ENCODE peak calls at places on chromosomes 3 and 15, in eight cellular contexts. E, A, C, D, T, M, W and G are unnamed samples.

GRCh38 chr3:77232557-77232956 is 192.7 kb downstream of the ROBO2 start:
- DNase-seq in W (no peak), C (no peak), T (no peak), E (no peak), D (no peak), M (no peak), A (no peak), G (no peak)

GRCh38 chr15:52031542-52031941 is 12.5 kb downstream of the MAPK6 start:
- DNase-seq in C (no peak), M (no peak), T (no peak), W (no peak), A (no peak), D (no peak), E (no peak), G (no peak)

GRCh38 chr3:58120075-58120812 is 90.5 kb downstream of the DNASE1L3 start:
- DNase-seq in C (no peak), E (no peak), D (no peak), T (peak), M (no peak), W (no peak), A (peak), G (peak)

GRCh38 chr3:150252462-150252861 is 155.6 kb upstream of the TSC22D2 start:
- DNase-seq in W (no peak), D (no peak), C (peak), E (no peak), M (no peak), A (no peak), T (no peak), G (peak)

GRCh38 chr3:57029924-57030323 is 30.5 kb upstream of the SPATA12 start:
- DNase-seq in W (no peak), E (no peak), D (no peak), A (no peak), C (no peak), T (peak), M (no peak), G (no peak)

GRCh38 chr15:37933685-37934084 is 755 bp upstream of the TMCO5A start:
- DNase-seq in T (no peak), C (peak), A (no peak), D (no peak), E (no peak), M (no peak), W (peak), G (peak)

GRCh38 chr15:27847775-27848710 is 251.1 kb downstream of the OCA2 start:
- DNase-seq in M (no peak), D (no peak), C (no peak), W (no peak), A (no peak), E (peak), T (no peak), G (no peak)

GRCh38 chr3:119013951-119014350 is 20.7 kb downstream of the IGSF11 start:
- DNase-seq in E (no peak), W (no peak), M (no peak), A (no peak), C (no peak), D (no peak), T (no peak), G (no peak)

GRCh38 chr15:40927497-40928346 is 1.4 kb upstream of the DLL4 start:
- DNase-seq in C (no peak), M (no peak), T (no peak), D (no peak), E (no peak), A (no peak), W (no peak), G (no peak)

GRCh38 chr15:69093614-69094013 is 66.8 kb upstream of the GLCE start:
- DNase-seq in W (no peak), M (no peak), D (no peak), C (no peak), E (no peak), A (no peak), T (no peak), G (no peak)

GRCh38 chr3:123656691-123657090 is 71.8 kb upstream of the HACD2 start:
- DNase-seq in C (no peak), A (no peak), W (no peak), D (no peak), M (no peak), T (no peak), E (no peak), G (no peak)

GRCh38 chr15:22811640-22812039 is 25.2 kb downstream of the NIPA1 start:
- DNase-seq in A (no peak), C (no peak), T (peak), M (peak), E (no peak), D (peak), W (no peak), G (peak)

GRCh38 chr15:65985387-65985786 is 116.1 kb downstream of the RAB11A start:
- DNase-seq in D (no peak), E (no peak), T (no peak), M (no peak), A (no peak), W (no peak), C (no peak), G (no peak)

GRCh38 chr3:24686764-24687163 is 192.1 kb upstream of the THRB start:
- DNase-seq in D (no peak), M (no peak), A (no peak), T (no peak), C (peak), W (no peak), E (no peak), G (peak)

GRCh38 chr3:101829878-101830277 is 19.4 kb upstream of the NFKBIZ start:
- DNase-seq in C (no peak), E (no peak), W (no peak), T (no peak), A (no peak), M (no peak), D (no peak), G (no peak)

GRCh38 chr3:101829066-101829830 is 20.1 kb upstream of the NFKBIZ start:
- DNase-seq in T (peak), D (no peak), A (peak), W (no peak), E (peak), C (peak), M (no peak), G (peak)

GRCh38 chr3:101825904-101826445 is 23.3 kb upstream of the NFKBIZ start:
- DNase-seq in W (no peak), T (no peak), E (no peak), D (no peak), M (no peak), C (peak), A (no peak), G (peak)

GRCh38 chr3:101828289-101828688 is 21.0 kb upstream of the NFKBIZ start:
- DNase-seq in T (no peak), M (no peak), W (no peak), D (no peak), A (no peak), C (no peak), E (no peak), G (no peak)

GRCh38 chr3:101827211-101828174 is 21.8 kb upstream of the NFKBIZ start:
- DNase-seq in T (peak), C (peak), W (no peak), D (no peak), E (peak), A (peak), M (no peak), G (peak)
- H3K4me3 ChIP-seq in T (peak), C (peak), W (peak), D (peak), E (peak), A (peak), M (peak), G (peak)

DNA sequence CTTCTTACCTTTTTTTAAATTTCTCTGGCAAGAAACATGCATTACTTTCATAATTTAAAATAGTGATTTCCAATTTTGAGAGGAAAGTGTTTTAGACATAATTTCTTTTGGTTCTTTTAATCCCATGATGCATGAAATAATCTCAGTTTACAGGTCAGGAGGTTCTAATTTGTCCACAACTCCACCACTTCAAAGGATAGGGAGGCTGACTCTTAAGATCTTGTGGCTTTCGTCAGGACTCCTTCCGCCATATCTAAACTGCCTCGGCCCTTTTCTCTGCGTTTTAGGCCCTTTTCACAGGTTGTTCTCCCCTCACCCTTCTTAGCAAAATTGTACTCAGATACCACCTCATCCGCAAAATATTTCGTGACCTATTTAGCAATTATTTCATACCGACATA is 8.0 kb downstream of the DYNC1LI1 start:
- DNase-seq in M (no peak), A (no peak), T (no peak), E (no peak), W (no peak), C (no peak), D (no peak), G (no peak)
- TF ChIP-seq CTCF in M (no peak), A (no peak), T (no peak), E (no peak), W (no peak), C (no peak), D (no peak), G (no peak)

GRCh38 chr3:39148116-39149058 is 5.0 kb downstream of the CSRNP1 start:
- DNase-seq in D (no peak), E (no peak), W (no peak), C (peak), M (no peak), A (peak), T (peak), G (peak)

GRCh38 chr3:39150803-39151631 is 2.4 kb downstream of the CSRNP1 start:
- DNase-seq in A (peak), D (no peak), C (peak), W (peak), M (peak), T (peak), E (peak), G (peak)

GRCh38 chr3:39150170-39150802 is 3.1 kb downstream of the CSRNP1 start:
- DNase-seq in C (no peak), W (no peak), D (no peak), A (no peak), T (no peak), E (no peak), M (no peak), G (no peak)

GRCh38 chr3:39149059-39149455 is 4.3 kb downstream of the CSRNP1 start:
- DNase-seq in D (no peak), W (no peak), C (no peak), E (no peak), A (no peak), M (no peak), T (no peak), G (no peak)

DNA sequence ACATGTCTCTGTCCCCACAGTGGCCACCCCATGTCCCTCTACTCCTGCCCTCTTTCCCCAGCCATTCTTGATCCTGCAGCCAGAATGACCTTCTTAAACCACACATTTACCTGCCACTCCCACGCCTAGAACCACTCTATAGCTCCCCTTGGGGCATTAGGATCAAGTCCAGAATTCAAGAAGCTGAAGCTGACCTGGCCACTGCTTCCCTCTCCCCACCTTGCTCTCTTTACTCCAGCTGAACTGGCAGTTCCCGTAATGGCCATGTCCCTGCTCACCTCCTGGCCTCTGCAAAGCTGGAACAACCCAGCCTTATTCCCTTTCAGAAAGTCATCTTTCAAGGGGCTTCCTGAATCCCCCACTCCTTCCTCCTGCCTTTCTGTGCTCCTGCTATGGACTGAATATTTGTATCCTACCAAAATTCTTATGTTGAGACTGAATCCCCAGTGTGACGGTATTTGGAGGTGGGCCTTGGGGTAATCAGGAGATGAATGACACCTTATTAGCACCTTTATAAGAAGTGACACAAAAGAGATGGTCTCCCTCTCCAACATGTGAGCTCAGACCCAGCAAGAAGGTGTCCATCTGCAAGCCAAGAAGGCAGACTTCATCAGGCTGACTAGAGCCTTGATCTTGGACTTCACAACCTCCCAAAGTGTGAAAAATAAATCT is 3.8 kb downstream of the CSRNP1 start:
- DNase-seq in A (no peak), C (no peak), E (no peak), D (no peak), T (no peak), M (no peak), W (no peak), G (no peak)
- H3K4me3 ChIP-seq in A (peak), C (no peak), E (peak), D (no peak), T (no peak), M (peak), W (no peak), G (no peak)

DNA sequence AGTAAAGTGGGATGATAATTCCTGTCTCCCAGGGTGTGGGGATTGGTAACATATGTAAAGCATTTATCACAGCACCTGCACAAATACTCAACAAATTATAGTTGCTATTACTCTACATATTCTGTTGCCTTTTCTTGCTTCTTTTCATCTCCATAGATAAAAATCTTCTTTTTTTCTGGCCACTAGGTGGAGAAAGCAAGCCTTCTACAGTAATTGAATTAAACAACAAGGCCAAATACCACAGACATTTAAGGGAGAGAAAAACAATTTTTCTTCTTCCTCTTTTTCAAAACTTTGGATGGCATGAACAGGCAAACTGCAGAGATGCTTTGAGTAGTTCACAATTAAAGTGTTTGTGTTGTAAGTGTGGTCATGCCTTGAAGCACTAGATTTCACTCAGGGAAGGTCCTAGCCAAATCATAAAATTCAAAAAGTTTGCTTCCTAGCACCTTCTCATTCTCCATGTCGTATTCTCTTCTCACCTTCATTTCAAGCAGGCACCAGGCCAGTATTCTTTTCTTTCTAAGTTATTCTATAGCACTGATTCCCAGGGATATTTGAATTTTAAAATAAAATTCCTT is 493.4 kb upstream of the TGFBR2 start:
- DNase-seq in D (no peak), M (peak), A (no peak), E (no peak), C (peak), W (no peak), T (no peak), G (peak)
- TF ChIP-seq CTCF in D (peak), M (peak), A (peak), E (peak), C (peak), W (peak), T (peak), G (peak)

GRCh38 chr3:71510485-71510884 is 73.0 kb downstream of the FOXP1 start:
- DNase-seq in W (peak), A (no peak), D (no peak), M (peak), E (no peak), T (no peak), C (peak), G (peak)
- H3K4me3 ChIP-seq in W (no peak), A (no peak), D (no peak), M (no peak), E (no peak), T (no peak), C (no peak), G (no peak)

DNA sequence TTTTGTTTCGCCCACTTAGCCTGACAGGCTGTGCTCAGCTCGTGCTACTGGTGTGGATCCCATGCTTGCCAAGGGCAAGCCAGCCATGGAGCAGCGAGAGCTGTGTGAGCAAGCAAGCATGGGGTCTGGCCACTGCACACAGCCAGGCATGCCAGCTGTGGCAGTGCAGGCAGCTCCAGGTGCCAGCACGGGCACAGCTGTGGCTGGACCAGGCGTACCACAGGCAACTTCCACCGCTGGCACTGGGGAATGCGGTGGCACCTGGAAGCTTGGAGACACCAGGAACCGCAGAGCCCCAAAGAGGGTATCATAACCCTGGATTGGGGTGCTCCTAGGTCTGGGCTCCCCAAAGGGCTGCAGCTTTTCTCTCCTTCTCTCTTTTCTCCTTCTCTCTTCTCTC is 4.3 kb upstream of the LIMD1 start:
- DNase-seq in T (no peak), M (no peak), D (no peak), W (no peak), C (no peak), A (no peak), E (no peak), G (no peak)
- TF ChIP-seq CTCF in T (no peak), M (no peak), D (no peak), W (no peak), C (no peak), A (no peak), E (no peak), G (no peak)

GRCh38 chr3:177037241-177037640 is 160.0 kb downstream of the TBL1XR1 start:
- DNase-seq in T (no peak), C (no peak), D (no peak), W (no peak), E (no peak), M (no peak), A (no peak), G (no peak)

GRCh38 chr3:177041021-177041729 is 156.1 kb downstream of the TBL1XR1 start:
- DNase-seq in D (no peak), T (peak), E (no peak), W (no peak), C (no peak), M (no peak), A (peak), G (peak)

GRCh38 chr3:177039875-177040274 is 157.4 kb downstream of the TBL1XR1 start:
- DNase-seq in M (no peak), C (no peak), T (no peak), E (no peak), A (no peak), D (no peak), W (no peak), G (no peak)

GRCh38 chr3:177041730-177042551 is 155.3 kb downstream of the TBL1XR1 start:
- DNase-seq in E (no peak), M (no peak), W (no peak), D (no peak), T (no peak), C (no peak), A (no peak), G (no peak)
- H3K4me3 ChIP-seq in E (no peak), M (no peak), W (no peak), D (no peak), T (no peak), C (no peak), A (no peak), G (no peak)

GRCh38 chr15:78740904-78741274 is 70.4 kb downstream of the ADAMTS7 start:
- DNase-seq in E (no peak), W (no peak), M (no peak), A (peak), D (no peak), C (no peak), T (no peak), G (no peak)
- TF ChIP-seq CTCF in E (no peak), W (no peak), M (no peak), A (no peak), D (no peak), C (no peak), T (no peak), G (no peak)

GRCh38 chr15:73852507-73852906 is 20.9 kb upstream of the TBC1D21 start:
- DNase-seq in D (no peak), T (no peak), W (no peak), C (no peak), A (no peak), E (no peak), M (no peak), G (no peak)
- H3K4me3 ChIP-seq in D (no peak), T (no peak), W (no peak), C (no peak), A (no peak), E (no peak), M (no peak), G (no peak)

DNA sequence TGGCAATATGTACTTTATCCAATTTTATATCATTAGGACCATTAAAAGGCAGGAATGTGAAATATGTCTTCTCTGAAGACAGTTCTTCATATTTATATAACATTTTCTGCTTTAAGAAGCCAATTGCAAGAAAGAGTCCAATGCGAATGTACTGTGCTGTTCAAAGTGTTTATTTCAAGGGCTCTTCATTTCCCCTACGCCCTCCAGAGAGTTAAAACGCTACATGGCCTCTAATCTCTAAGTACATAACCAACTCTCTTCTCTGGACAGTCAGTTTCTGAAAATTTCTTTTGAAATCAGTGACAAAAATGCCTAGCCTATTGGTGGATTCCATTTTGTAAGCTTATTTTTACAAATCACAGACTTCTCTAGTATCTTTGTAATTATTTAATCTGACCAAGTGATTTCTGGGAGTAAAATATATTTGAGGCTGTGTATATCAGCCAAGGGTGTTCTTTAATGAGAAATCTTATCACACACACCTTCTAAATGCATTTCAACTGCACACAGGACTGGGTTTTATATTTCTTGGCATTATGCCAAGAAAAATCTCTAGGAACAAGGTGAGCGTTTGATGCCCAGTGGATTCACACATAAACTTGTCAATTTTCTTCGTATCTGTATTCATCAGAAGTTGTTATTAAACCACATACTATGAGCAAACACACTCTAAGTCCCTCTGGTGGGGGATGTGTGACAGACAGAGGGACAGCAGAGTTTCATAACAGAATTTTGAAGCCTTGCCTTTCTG is 51.3 kb downstream of the KCNAB1 start:
- DNase-seq in M (no peak), C (no peak), E (no peak), T (no peak), D (no peak), A (no peak), W (no peak), G (no peak)
- TF ChIP-seq CTCF in M (no peak), C (no peak), E (no peak), T (no peak), D (no peak), A (no peak), W (no peak), G (no peak)